ENCODE peak calls at places on chromosomes 6 and 20, in nine cellular contexts. B is GM23338, E is neural progenitor cell, W is MM.1S, P is OCI-LY7, C is hepatocyte, N is SK-N-SH, O is PC-3, G is HCT116. K is an unnamed sample.
A peak's percentile ranks its signal among the peaks of the same experiment; 100 is the strongest.

GRCh38 chr6:20833881-20834515 is 299.7 kb downstream of the CDKAL1 start:
- DNase-seq in B (peak; percentile 72), E (peak; percentile 31), W (no peak), P (no peak), C (no peak), N (no peak), O (no peak), G (no peak), K (peak; percentile 5)

GRCh38 chr6:43980004-43980795 is 147.1 kb downstream of the MRPL14 start:
- DNase-seq in B (no peak), E (no peak), W (no peak), P (no peak), C (no peak), N (no peak), O (no peak), G (no peak), K (no peak)

GRCh38 chr6:16337280-16337975 is 99.0 kb downstream of the GMPR start:
- DNase-seq in B (peak; percentile 40), E (no peak), W (no peak), P (no peak), C (peak; percentile 85), N (peak; percentile 81), O (no peak), G (no peak), K (peak; percentile 89)

GRCh38 chr6:2884817-2885216 is 18.3 kb downstream of the SERPINB9 start:
- DNase-seq in B (no peak), E (no peak), W (no peak), P (no peak), C (no peak), N (no peak), O (no peak), G (no peak), K (no peak)

GRCh38 chr6:63391203-63391970 is 71.6 kb upstream of the LGSN start:
- DNase-seq in B (no peak), E (no peak), W (no peak), P (no peak), C (peak; percentile 72), N (no peak), O (no peak), G (no peak), K (no peak)

GRCh38 chr20:38242848-38243449 is 17.6 kb downstream of the KIAA1755 start:
- DNase-seq in B (peak; percentile 55), E (peak; percentile 17), W (peak; percentile 23), P (peak; percentile 55), C (no peak), N (peak; percentile 47), O (peak; percentile 50), G (peak; percentile 48), K (no peak)

GRCh38 chr20:18284805-18285533 is 3.4 kb upstream of the ZNF133 start:
- DNase-seq in B (peak; percentile 38), E (no peak), W (no peak), P (peak; percentile 19), C (no peak), N (no peak), O (no peak), G (no peak), K (peak; percentile 40)

GRCh38 chr6:107572886-107573285 is 83.0 kb downstream of the SOBP start:
- DNase-seq in B (no peak), E (peak; percentile 58), W (no peak), P (no peak), C (no peak), N (no peak), O (no peak), G (no peak), K (no peak)

GRCh38 chr6:156953478-156954146 is 176.4 kb downstream of the ARID1B start:
- DNase-seq in B (peak; percentile 84), E (peak; percentile 85), W (no peak), P (peak; percentile 19), C (peak; percentile 92), N (peak; percentile 89), O (peak; percentile 89), G (peak; percentile 42), K (peak; percentile 98)

GRCh38 chr6:128343666-128344065 is 176.7 kb downstream of the PTPRK start:
- DNase-seq in B (no peak), E (no peak), W (no peak), P (no peak), C (no peak), N (no peak), O (no peak), G (no peak), K (no peak)

GRCh38 chr6:69942485-69942884 is 76.1 kb downstream of the COL19A1 start:
- DNase-seq in B (no peak), E (no peak), W (no peak), P (no peak), C (no peak), N (no peak), O (no peak), G (no peak), K (peak; percentile 6)

GRCh38 chr20:47300071-47300470 is 56.4 kb downstream of the ZMYND8 start:
- DNase-seq in B (no peak), E (no peak), W (no peak), P (no peak), C (no peak), N (no peak), O (no peak), G (no peak), K (peak; percentile 46)

GRCh38 chr20:10094566-10095173 is 59.9 kb downstream of the ANKEF1 start:
- DNase-seq in B (no peak), E (no peak), W (no peak), P (no peak), C (no peak), N (no peak), O (no peak), G (no peak), K (no peak)

GRCh38 chr6:11229267-11230043 is 3.0 kb downstream of the NEDD9 start:
- DNase-seq in B (peak; percentile 69), E (peak; percentile 84), W (no peak), P (no peak), C (peak; percentile 50), N (no peak), O (peak; percentile 93), G (no peak), K (peak; percentile 31)

GRCh38 chr6:129872591-129872990 is 11.5 kb upstream of the TMEM244 start:
- DNase-seq in B (no peak), E (no peak), W (no peak), P (no peak), C (no peak), N (no peak), O (no peak), G (no peak), K (no peak)

GRCh38 chr20:9518776-9519175 is 4.4 kb downstream of the LAMP5 start:
- DNase-seq in B (peak; percentile 84), E (peak; percentile 72), W (peak; percentile 31), P (no peak), C (no peak), N (no peak), O (no peak), G (no peak), K (no peak)

GRCh38 chr6:104855507-104855906 is 4.2 kb downstream of the HACE1 start:
- DNase-seq in B (no peak), E (no peak), W (no peak), P (no peak), C (no peak), N (no peak), O (peak; percentile 13), G (no peak), K (peak; percentile 80)
- TF ChIP-seq EZH2phosphoT487 in B (no peak), E (no peak), W (no peak), P (no peak), C (no peak), N (no peak), O (no peak), G (no peak), K (no peak)

DNA sequence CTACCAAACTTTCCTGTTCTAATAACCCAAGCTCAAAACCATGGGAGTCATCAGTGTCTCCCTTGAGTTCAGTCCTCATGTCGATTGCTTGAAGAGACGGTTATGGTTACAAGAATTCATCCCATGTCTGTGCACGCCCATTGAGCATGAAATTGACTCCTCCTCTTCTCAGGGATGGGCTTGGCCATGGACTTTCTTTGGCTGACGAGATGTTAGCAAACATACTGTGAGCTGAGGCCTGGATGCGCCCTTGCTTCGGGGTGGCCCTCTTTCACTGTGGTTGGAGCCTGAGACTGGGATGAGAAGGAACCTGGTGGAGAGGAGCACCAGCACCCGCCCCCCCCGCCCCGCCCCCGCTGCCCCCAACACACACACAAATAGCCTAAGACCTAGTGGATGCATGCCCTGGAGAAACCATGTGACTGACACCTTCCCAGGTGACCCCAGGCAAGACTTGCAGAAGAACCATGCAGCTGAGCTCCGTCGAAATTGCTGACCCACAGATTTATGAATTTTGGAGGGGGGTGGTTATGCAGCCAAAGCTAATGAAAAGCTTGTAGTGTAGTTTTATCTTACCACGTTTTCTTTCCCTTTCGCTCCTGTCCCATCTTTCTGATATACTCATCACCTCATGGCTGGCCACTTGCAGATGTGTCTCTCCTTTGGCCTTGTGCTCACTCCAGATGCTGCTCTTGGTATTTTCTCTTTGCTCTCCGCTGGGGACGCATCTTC is 231.4 kb downstream of the CDH4 start:
- DNase-seq in B (no peak), E (no peak), W (no peak), P (no peak), C (no peak), N (no peak), O (no peak), G (no peak), K (no peak)
- TF ChIP-seq EZH2phosphoT487 in B (no peak), E (no peak), W (no peak), P (no peak), C (no peak), N (no peak), O (no peak), G (no peak), K (no peak)

DNA sequence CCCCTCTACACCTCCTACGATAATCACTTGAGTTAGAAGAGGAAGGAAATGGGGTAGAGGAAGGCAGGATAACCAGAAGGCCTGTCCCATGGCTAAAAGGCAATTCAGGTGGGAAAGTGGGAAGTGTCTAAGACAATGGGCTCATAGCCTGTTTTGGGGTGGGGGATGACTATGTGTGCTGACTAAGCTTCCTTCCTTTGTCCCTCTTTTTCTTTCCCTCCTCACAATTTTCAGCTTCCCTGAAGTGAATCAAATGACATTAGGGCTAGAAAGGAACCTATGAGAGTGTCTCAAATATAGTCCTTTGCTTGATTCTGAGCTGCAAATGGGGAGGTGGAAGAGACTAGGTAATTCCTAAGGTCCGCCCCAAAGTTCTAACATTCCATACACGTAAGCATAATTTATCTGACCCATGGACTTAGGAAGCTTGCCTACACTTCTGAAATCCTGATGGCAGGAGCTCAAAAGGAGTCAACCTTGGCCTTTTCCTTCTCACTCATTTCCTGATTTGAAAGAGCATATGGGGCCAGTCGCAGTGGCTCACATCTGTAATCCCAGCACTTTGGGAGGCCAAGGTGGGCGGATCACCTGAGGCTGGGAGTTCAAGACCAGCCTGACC is 24.2 kb downstream of the EDEM2 start:
- DNase-seq in B (no peak), E (no peak), W (no peak), P (no peak), C (no peak), N (no peak), O (no peak), G (no peak), K (no peak)
- TF ChIP-seq EZH2phosphoT487 in B (no peak), E (no peak), W (no peak), P (no peak), C (no peak), N (no peak), O (no peak), G (no peak), K (no peak)

DNA sequence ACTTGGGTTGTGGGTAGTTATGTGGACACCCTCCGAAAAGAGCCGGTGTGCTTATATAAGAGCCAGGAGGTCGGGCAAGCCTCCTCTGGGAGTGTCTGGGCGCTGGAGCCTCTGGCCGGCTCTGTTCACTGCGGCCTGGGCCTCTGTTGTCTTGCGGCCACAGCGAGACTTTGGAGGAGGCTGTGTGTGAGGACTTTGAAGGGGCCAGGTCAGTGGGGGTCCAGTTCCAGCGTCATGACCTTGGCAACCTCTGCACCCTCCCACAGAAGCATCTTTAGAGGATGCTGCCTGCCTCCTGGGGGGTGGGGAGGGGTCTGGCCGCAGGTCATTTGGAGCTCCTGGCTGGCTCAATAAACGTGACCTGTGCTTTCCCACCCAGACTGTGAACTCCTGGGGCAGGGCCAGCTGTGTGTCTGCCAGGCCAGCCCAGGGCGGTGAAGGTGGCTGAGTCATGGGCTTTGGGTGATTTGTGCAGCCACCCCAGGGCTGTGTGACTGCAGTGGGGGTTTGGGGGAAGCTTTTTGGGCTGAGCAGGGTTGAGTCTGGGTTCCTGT is 1.2 kb downstream of the TCEA2 start:
- DNase-seq in B (no peak), E (no peak), W (no peak), P (no peak), C (no peak), N (no peak), O (peak; percentile 72), G (peak; percentile 22), K (peak; percentile 89)
- TF ChIP-seq EZH2phosphoT487 in B (no peak), E (no peak), W (no peak), P (no peak), C (no peak), N (no peak), O (no peak), G (no peak), K (no peak)

K was measured in GM23248.